ENCODE peak calls at places on chromosome 17, in seven cellular contexts. One of them, this sample, is unnamed.

GRCh38 chr17:57747221-57748017 is 2.3 kb upstream of the CCDC182 start:
- DNase-seq in thoracic aorta: no peak
- DNase-seq in AG10803: peak; percentile 68
- DNase-seq in fibroblast of mammary gland: peak; percentile 69
- DNase-seq in OCI-LY7: peak; percentile 83
- DNase-seq in tibial artery: no peak
- DNase-seq in lower leg skin: peak; percentile 86
- DNase-seq in this sample: peak; percentile 24

GRCh38 chr17:8470447-8471047 is 34.9 kb downstream of the NDEL1 start:
- DNase-seq in fibroblast of mammary gland: peak; percentile 52
- DNase-seq in OCI-LY7: no peak
- DNase-seq in lower leg skin: peak; percentile 89
- DNase-seq in AG10803: no peak
- DNase-seq in thoracic aorta: no peak
- DNase-seq in tibial artery: peak; percentile 83
- DNase-seq in this sample: no peak

GRCh38 chr17:49101054-49101534 is 31.5 kb upstream of the B4GALNT2 start:
- DNase-seq in tibial artery: no peak
- DNase-seq in lower leg skin: peak; percentile 42
- DNase-seq in thoracic aorta: no peak
- DNase-seq in fibroblast of mammary gland: no peak
- DNase-seq in OCI-LY7: no peak
- DNase-seq in AG10803: no peak
- DNase-seq in this sample: no peak

GRCh38 chr17:61670691-61671090 is 79.7 kb upstream of the NACA2 start:
- DNase-seq in OCI-LY7: no peak
- DNase-seq in tibial artery: no peak
- DNase-seq in AG10803: no peak
- DNase-seq in fibroblast of mammary gland: no peak
- DNase-seq in thoracic aorta: no peak
- DNase-seq in lower leg skin: no peak
- DNase-seq in this sample: no peak

GRCh38 chr17:77356109-77356689 is 215.4 kb downstream of the SEC14L1 start:
- DNase-seq in tibial artery: no peak
- DNase-seq in OCI-LY7: no peak
- DNase-seq in lower leg skin: peak; percentile 76
- DNase-seq in AG10803: no peak
- DNase-seq in fibroblast of mammary gland: no peak
- DNase-seq in thoracic aorta: no peak
- DNase-seq in this sample: no peak

GRCh38 chr17:51097708-51098446 is 22.8 kb downstream of the SPAG9 start:
- DNase-seq in AG10803: no peak
- DNase-seq in thoracic aorta: no peak
- DNase-seq in tibial artery: no peak
- DNase-seq in fibroblast of mammary gland: no peak
- DNase-seq in OCI-LY7: peak; percentile 21
- DNase-seq in lower leg skin: peak; percentile 26
- DNase-seq in this sample: no peak

GRCh38 chr17:58112970-58113631 is 29.9 kb downstream of the DYNLL2 start:
- DNase-seq in thoracic aorta: peak; percentile 55
- DNase-seq in fibroblast of mammary gland: peak; percentile 66
- DNase-seq in tibial artery: peak; percentile 79
- DNase-seq in AG10803: peak; percentile 53
- DNase-seq in lower leg skin: peak; percentile 95
- DNase-seq in OCI-LY7: peak; percentile 73
- DNase-seq in this sample: no peak

GRCh38 chr17:3915642-3916012 is 638 bp downstream of the P2RX1 start:
- DNase-seq in thoracic aorta: no peak
- DNase-seq in lower leg skin: no peak
- DNase-seq in AG10803: no peak
- DNase-seq in fibroblast of mammary gland: no peak
- DNase-seq in tibial artery: no peak
- DNase-seq in OCI-LY7: no peak
- DNase-seq in this sample: no peak

GRCh38 chr17:77441130-77441920 is 300.6 kb downstream of the SEC14L1 start:
- DNase-seq in lower leg skin: no peak
- DNase-seq in thoracic aorta: no peak
- DNase-seq in tibial artery: no peak
- DNase-seq in OCI-LY7: peak; percentile 100
- DNase-seq in fibroblast of mammary gland: no peak
- DNase-seq in AG10803: no peak
- DNase-seq in this sample: no peak

GRCh38 chr17:63405741-63406261 is 40.3 kb downstream of the CYB561 start:
- DNase-seq in thoracic aorta: no peak
- DNase-seq in OCI-LY7: peak; percentile 78
- DNase-seq in fibroblast of mammary gland: peak; percentile 93
- DNase-seq in lower leg skin: no peak
- DNase-seq in AG10803: peak; percentile 85
- DNase-seq in tibial artery: no peak
- DNase-seq in this sample: peak; percentile 59

GRCh38 chr17:29036584-29036983 is 6.4 kb upstream of the PIPOX start:
- DNase-seq in AG10803: no peak
- DNase-seq in fibroblast of mammary gland: no peak
- DNase-seq in tibial artery: no peak
- DNase-seq in thoracic aorta: no peak
- DNase-seq in OCI-LY7: no peak
- DNase-seq in lower leg skin: no peak
- DNase-seq in this sample: no peak

GRCh38 chr17:58277726-58278595 is 2.8 kb downstream of the MPO start:
- DNase-seq in tibial artery: no peak
- DNase-seq in thoracic aorta: no peak
- DNase-seq in AG10803: no peak
- DNase-seq in OCI-LY7: no peak
- DNase-seq in lower leg skin: no peak
- DNase-seq in fibroblast of mammary gland: no peak
- DNase-seq in this sample: no peak

GRCh38 chr17:28258347-28258887 is 60.6 kb upstream of the TMEM97 start:
- DNase-seq in AG10803: no peak
- DNase-seq in thoracic aorta: no peak
- DNase-seq in OCI-LY7: no peak
- DNase-seq in lower leg skin: peak; percentile 82
- DNase-seq in tibial artery: no peak
- DNase-seq in fibroblast of mammary gland: no peak
- DNase-seq in this sample: no peak

GRCh38 chr17:50114849-50115357 is 15.1 kb downstream of the SAMD14 start:
- DNase-seq in tibial artery: no peak
- DNase-seq in lower leg skin: no peak
- DNase-seq in thoracic aorta: no peak
- DNase-seq in AG10803: peak; percentile 64
- DNase-seq in fibroblast of mammary gland: peak; percentile 74
- DNase-seq in OCI-LY7: peak; percentile 80
- DNase-seq in this sample: no peak

GRCh38 chr17:10171057-10171456 is 27.3 kb downstream of the GAS7 start:
- DNase-seq in fibroblast of mammary gland: peak; percentile 37
- DNase-seq in OCI-LY7: no peak
- DNase-seq in lower leg skin: peak; percentile 89
- DNase-seq in thoracic aorta: no peak
- DNase-seq in AG10803: peak; percentile 80
- DNase-seq in tibial artery: peak; percentile 70
- DNase-seq in this sample: no peak

GRCh38 chr17:56131431-56131830 is 21.8 kb upstream of the ANKFN1 start:
- DNase-seq in fibroblast of mammary gland: peak; percentile 62
- DNase-seq in thoracic aorta: no peak
- DNase-seq in lower leg skin: no peak
- DNase-seq in OCI-LY7: no peak
- DNase-seq in AG10803: peak; percentile 47
- DNase-seq in tibial artery: no peak
- DNase-seq in this sample: no peak

GRCh38 chr17:12982224-12982623 is 35.6 kb downstream of the ELAC2 start:
- DNase-seq in lower leg skin: no peak
- DNase-seq in OCI-LY7: peak; percentile 31
- DNase-seq in AG10803: no peak
- DNase-seq in thoracic aorta: no peak
- DNase-seq in tibial artery: no peak
- DNase-seq in fibroblast of mammary gland: no peak
- DNase-seq in this sample: no peak

GRCh38 chr17:9204026-9204425 is 182.7 kb downstream of the NTN1 start:
- DNase-seq in lower leg skin: no peak
- DNase-seq in tibial artery: no peak
- DNase-seq in OCI-LY7: no peak
- DNase-seq in AG10803: no peak
- DNase-seq in thoracic aorta: no peak
- DNase-seq in fibroblast of mammary gland: no peak
- DNase-seq in this sample: no peak

GRCh38 chr17:17940451-17940911 is 31.7 kb downstream of the TOM1L2 start:
- DNase-seq in OCI-LY7: no peak
- DNase-seq in thoracic aorta: no peak
- DNase-seq in tibial artery: no peak
- DNase-seq in AG10803: peak; percentile 64
- DNase-seq in fibroblast of mammary gland: peak; percentile 56
- DNase-seq in lower leg skin: no peak
- DNase-seq in this sample: no peak

GRCh38 chr17:8918811-8919210 is 46.7 kb downstream of the PIK3R5 start:
- DNase-seq in tibial artery: no peak
- DNase-seq in lower leg skin: no peak
- DNase-seq in OCI-LY7: no peak
- DNase-seq in AG10803: no peak
- DNase-seq in thoracic aorta: no peak
- DNase-seq in fibroblast of mammary gland: peak; percentile 47
- DNase-seq in this sample: no peak

GRCh38 chr17:47776330-47777197 is 43.5 kb downstream of the TBX21 start:
- DNase-seq in thoracic aorta: no peak
- DNase-seq in tibial artery: no peak
- DNase-seq in fibroblast of mammary gland: peak; percentile 68
- DNase-seq in OCI-LY7: peak; percentile 55
- DNase-seq in lower leg skin: no peak
- DNase-seq in AG10803: peak; percentile 46
- DNase-seq in this sample: no peak

GRCh38 chr17:76961869-76962268 is 93.7 kb downstream of the MGAT5B start:
- DNase-seq in fibroblast of mammary gland: no peak
- DNase-seq in thoracic aorta: no peak
- DNase-seq in AG10803: no peak
- DNase-seq in lower leg skin: no peak
- DNase-seq in OCI-LY7: no peak
- DNase-seq in tibial artery: no peak
- DNase-seq in this sample: no peak

GRCh38 chr17:5555254-5555653 is 29.1 kb downstream of the NLRP1 start:
- DNase-seq in fibroblast of mammary gland: peak; percentile 72
- DNase-seq in AG10803: peak; percentile 41
- DNase-seq in thoracic aorta: no peak
- DNase-seq in lower leg skin: no peak
- DNase-seq in OCI-LY7: no peak
- DNase-seq in tibial artery: no peak
- DNase-seq in this sample: peak; percentile 68

GRCh38 chr17:57935833-57936807 is 19.1 kb downstream of the CUEDC1 start:
- DNase-seq in thoracic aorta: no peak
- DNase-seq in lower leg skin: no peak
- DNase-seq in AG10803: peak; percentile 87
- DNase-seq in OCI-LY7: no peak
- DNase-seq in fibroblast of mammary gland: peak; percentile 53
- DNase-seq in tibial artery: peak; percentile 77
- DNase-seq in this sample: no peak

GRCh38 chr17:73232587-73233373 is 28.9 kb downstream of the CPSF4L start:
- DNase-seq in OCI-LY7: peak; percentile 58
- DNase-seq in tibial artery: no peak
- DNase-seq in thoracic aorta: no peak
- DNase-seq in fibroblast of mammary gland: no peak
- DNase-seq in lower leg skin: peak; percentile 88
- DNase-seq in AG10803: peak; percentile 15
- DNase-seq in this sample: no peak

GRCh38 chr17:13031718-13032350 is 14.0 kb upstream of the ELAC2 start:
- DNase-seq in fibroblast of mammary gland: peak; percentile 59
- DNase-seq in tibial artery: no peak
- DNase-seq in lower leg skin: peak; percentile 87
- DNase-seq in thoracic aorta: no peak
- DNase-seq in AG10803: peak; percentile 55
- DNase-seq in OCI-LY7: peak; percentile 74
- DNase-seq in this sample: no peak

DNA sequence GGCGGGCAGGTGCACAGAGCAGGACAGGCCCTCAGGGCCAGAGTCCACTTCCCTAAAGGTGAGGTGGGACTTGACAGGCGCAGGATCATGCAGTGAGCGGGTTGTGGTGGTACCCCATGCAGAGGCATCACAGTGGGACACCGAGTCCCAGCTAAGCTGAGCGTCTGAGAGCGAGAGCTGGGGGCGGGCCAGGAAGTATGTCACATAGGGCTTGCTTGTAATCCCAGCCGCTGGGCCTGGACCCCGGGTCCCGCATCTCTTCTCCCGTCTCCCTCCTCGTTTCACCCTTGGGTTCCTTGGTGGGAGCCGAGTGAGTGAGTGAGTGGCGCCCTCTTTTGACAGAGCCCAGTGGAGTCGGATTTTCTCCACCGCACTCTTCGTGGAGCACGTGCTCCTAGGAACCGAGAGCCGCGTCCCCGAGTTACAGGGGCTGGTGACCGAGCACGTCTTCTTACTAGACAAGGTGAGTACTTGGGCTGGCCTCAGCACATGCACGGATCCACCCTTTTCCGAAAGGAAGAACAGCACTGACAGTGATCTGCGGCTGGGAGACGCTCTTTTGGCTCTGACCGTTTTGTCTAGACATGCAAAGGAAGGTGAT is 50.8 kb upstream of the ENDOV start:
- DNase-seq in OCI-LY7: peak; percentile 34
- DNase-seq in fibroblast of mammary gland: peak; percentile 12
- DNase-seq in lower leg skin: no peak
- DNase-seq in AG10803: no peak
- DNase-seq in tibial artery: no peak
- DNase-seq in thoracic aorta: no peak
- DNase-seq in this sample: no peak
- TF ChIP-seq CTCF in OCI-LY7: peak; percentile 79
- TF ChIP-seq CTCF in fibroblast of mammary gland: peak; percentile 34
- TF ChIP-seq CTCF in lower leg skin: no peak
- TF ChIP-seq CTCF in AG10803: peak; percentile 25
- TF ChIP-seq CTCF in tibial artery: peak; percentile 24
- TF ChIP-seq CTCF in thoracic aorta: no peak
- TF ChIP-seq CTCF in this sample: peak; percentile 29

GRCh38 chr17:79322216-79323123 is 247.8 kb downstream of the ENGASE start:
- DNase-seq in OCI-LY7: no peak
- DNase-seq in tibial artery: no peak
- DNase-seq in fibroblast of mammary gland: no peak
- DNase-seq in lower leg skin: no peak
- DNase-seq in AG10803: no peak
- DNase-seq in thoracic aorta: no peak
- DNase-seq in this sample: no peak
- H3K4me3 ChIP-seq in OCI-LY7: no peak overlapping the region
- H3K4me3 ChIP-seq in tibial artery: no peak overlapping the region
- H3K4me3 ChIP-seq in fibroblast of mammary gland: no peak overlapping the region
- H3K4me3 ChIP-seq in lower leg skin: no peak overlapping the region
- H3K4me3 ChIP-seq in AG10803: no peak overlapping the region
- H3K4me3 ChIP-seq in thoracic aorta: no peak overlapping the region
- H3K4me3 ChIP-seq in this sample: no peak overlapping the region

DNA sequence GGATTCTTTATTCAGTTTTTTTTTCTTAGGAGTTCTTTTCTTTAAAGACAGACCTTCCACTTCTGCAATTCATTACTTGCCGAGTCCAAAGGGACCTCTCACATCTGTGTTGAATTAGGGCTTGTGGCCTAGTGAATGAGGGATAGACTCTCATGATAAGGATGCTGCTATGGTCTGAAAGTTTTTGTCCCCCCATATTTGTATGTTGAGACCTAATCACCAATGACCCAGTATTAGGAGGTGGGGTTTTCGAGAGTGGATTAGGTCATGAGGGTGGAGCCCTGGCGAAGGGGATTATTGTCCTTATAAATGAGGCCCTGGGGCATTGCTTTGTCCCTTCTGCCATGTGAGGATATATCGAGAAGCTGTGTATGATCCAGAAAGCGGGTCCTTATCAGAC is 9.5 kb downstream of the KRT12 start:
- DNase-seq in thoracic aorta: no peak
- DNase-seq in OCI-LY7: no peak
- DNase-seq in AG10803: peak; percentile 81
- DNase-seq in tibial artery: no peak
- DNase-seq in lower leg skin: no peak
- DNase-seq in fibroblast of mammary gland: peak; percentile 82
- DNase-seq in this sample: no peak
- TF ChIP-seq CTCF in thoracic aorta: no peak
- TF ChIP-seq CTCF in OCI-LY7: no peak
- TF ChIP-seq CTCF in AG10803: no peak
- TF ChIP-seq CTCF in tibial artery: no peak
- TF ChIP-seq CTCF in lower leg skin: no peak
- TF ChIP-seq CTCF in fibroblast of mammary gland: no peak
- TF ChIP-seq CTCF in this sample: no peak

GRCh38 chr17:15377608-15378007 is 36.2 kb upstream of the TEKT3 start:
- DNase-seq in AG10803: peak; percentile 77
- DNase-seq in thoracic aorta: no peak
- DNase-seq in lower leg skin: no peak
- DNase-seq in fibroblast of mammary gland: peak; percentile 12
- DNase-seq in tibial artery: no peak
- DNase-seq in OCI-LY7: no peak
- DNase-seq in this sample: peak; percentile 21
- H3K4me3 ChIP-seq in AG10803: no peak overlapping the region
- H3K4me3 ChIP-seq in thoracic aorta: peak overlapping the region; percentile 34
- H3K4me3 ChIP-seq in lower leg skin: no peak overlapping the region
- H3K4me3 ChIP-seq in fibroblast of mammary gland: no peak overlapping the region
- H3K4me3 ChIP-seq in tibial artery: no peak overlapping the region
- H3K4me3 ChIP-seq in OCI-LY7: no peak overlapping the region
- H3K4me3 ChIP-seq in this sample: no peak overlapping the region